ENCODE peak calls at places on chromosomes 7 and 10, in four cellular contexts. H, O, J and Q are unnamed samples.

GRCh38 chr10:3893102-3893473 is 108.1 kb upstream of the KLF6 start:
- DNase-seq in H (no peak), O (no peak), J (no peak), Q (no peak)

GRCh38 chr7:100156331-100157068 is 2.0 kb downstream of the TRAPPC14 start:
- DNase-seq in H (peak; percentile 68), O (peak; percentile 69), J (no peak), Q (no peak)

GRCh38 chr10:97390096-97390495 is 11.0 kb downstream of the RRP12 start:
- DNase-seq in H (no peak), O (no peak), J (no peak), Q (no peak)

GRCh38 chr7:25951414-25952276 is 200.4 kb upstream of the NFE2L3 start:
- DNase-seq in H (no peak), O (no peak), J (no peak), Q (no peak)

GRCh38 chr10:7525314-7526016 is 114.6 kb upstream of the SFMBT2 start:
- DNase-seq in H (peak; percentile 21), O (peak; percentile 67), J (peak; percentile 64), Q (peak; percentile 62)

GRCh38 chr7:6163402-6163801 is 109.0 kb downstream of the CYTH3 start:
- DNase-seq in H (no peak), O (no peak), J (no peak), Q (no peak)

GRCh38 chr7:143245123-143245522 is 18.1 kb upstream of the GSTK1 start:
- DNase-seq in H (no peak), O (no peak), J (no peak), Q (no peak)

GRCh38 chr10:63281967-63282366 is 148.8 kb downstream of the NRBF2 start:
- DNase-seq in H (no peak), O (no peak), J (no peak), Q (no peak)

GRCh38 chr10:63083904-63084689 is 49.0 kb upstream of the NRBF2 start:
- DNase-seq in H (peak; percentile 68), O (peak; percentile 42), J (peak; percentile 38), Q (peak; percentile 17)

GRCh38 chr7:83410989-83411591 is 237.8 kb downstream of the SEMA3E start:
- DNase-seq in H (peak; percentile 5), O (peak; percentile 16), J (no peak), Q (no peak)

GRCh38 chr7:27140108-27140842 is 3.2 kb downstream of the HOXA5 start:
- DNase-seq in H (no peak), O (no peak), J (no peak), Q (no peak)

GRCh38 chr10:6239213-6239991 is 36.7 kb downstream of the PFKFB3 start:
- DNase-seq in H (peak; percentile 73), O (peak; percentile 87), J (peak; percentile 12), Q (no peak)

GRCh38 chr10:52447931-52448353 is 133.9 kb downstream of the DKK1 start:
- DNase-seq in H (no peak), O (no peak), J (no peak), Q (no peak)

GRCh38 chr7:12729112-12729511 is 41.7 kb downstream of the ARL4A start:
- DNase-seq in H (peak; percentile 73), O (peak; percentile 82), J (no peak), Q (no peak)

GRCh38 chr10:47048533-47048905 is 137.3 kb downstream of the PTPN20 start:
- DNase-seq in H (peak; percentile 7), O (no peak), J (no peak), Q (no peak)

GRCh38 chr10:34637419-34637911 is 177.6 kb downstream of the PARD3 start:
- DNase-seq in H (peak; percentile 36), O (peak; percentile 40), J (peak; percentile 40), Q (peak; percentile 33)

GRCh38 chr7:25196132-25196896 is 32.0 kb downstream of the NPVF start:
- DNase-seq in H (no peak), O (no peak), J (no peak), Q (no peak)

GRCh38 chr7:27107391-27107900 is 5.0 kb upstream of the HOXA2 start:
- DNase-seq in H (no peak), O (no peak), J (no peak), Q (no peak)

GRCh38 chr7:3207387-3207786 is 93.7 kb upstream of the SDK1 start:
- DNase-seq in H (no peak), O (no peak), J (no peak), Q (no peak)

GRCh38 chr10:97089209-97089865 is 96.4 kb downstream of the SLIT1 start:
- DNase-seq in H (no peak), O (no peak), J (no peak), Q (no peak)

GRCh38 chr10:110433740-110434139 is 64.0 kb upstream of the DUSP5 start:
- DNase-seq in H (no peak), O (no peak), J (no peak), Q (no peak)

GRCh38 chr10:22837351-22837750 is 90.5 kb upstream of the ARMC3 start:
- DNase-seq in H (no peak), O (no peak), J (no peak), Q (no peak)

GRCh38 chr10:1942478-1942877 is 205.2 kb upstream of the ADARB2 start:
- DNase-seq in H (no peak), O (no peak), J (peak; percentile 4), Q (no peak)

GRCh38 chr10:96699613-96700012 is 20.7 kb downstream of the PIK3AP1 start:
- DNase-seq in H (no peak), O (no peak), J (no peak), Q (no peak)

GRCh38 chr7:128781851-128782250 is 6.3 kb upstream of the OPN1SW start:
- DNase-seq in H (no peak), O (no peak), J (no peak), Q (no peak)

GRCh38 chr7:83054472-83054871 is 108.2 kb downstream of the PCLO start:
- DNase-seq in H (no peak), O (no peak), J (no peak), Q (no peak)

GRCh38 chr7:18175801-18176450 is 148.3 kb upstream of the PRPS1L1 start:
- DNase-seq in H (no peak), O (peak; percentile 24), J (no peak), Q (no peak)

GRCh38 chr7:87003872-87004798 is 55.3 kb downstream of the ELAPOR2 start:
- DNase-seq in H (no peak), O (peak; percentile 65), J (no peak), Q (no peak)

GRCh38 chr10:66244953-66245352 is 680.9 kb upstream of the LRRTM3 start:
- DNase-seq in H (no peak), O (no peak), J (no peak), Q (no peak)

GRCh38 chr7:3754488-3755365 is 453.7 kb downstream of the SDK1 start:
- DNase-seq in H (no peak), O (no peak), J (no peak), Q (no peak)

GRCh38 chr10:99652800-99653390 is 6.4 kb upstream of the ENTPD7 start:
- DNase-seq in H (no peak), O (no peak), J (no peak), Q (no peak)

GRCh38 chr10:29472268-29473086 is 162.3 kb downstream of the SVIL start:
- DNase-seq in H (no peak), O (no peak), J (no peak), Q (no peak)

GRCh38 chr10:49549640-49550346 is 10.9 kb upstream of the ERCC6 start:
- DNase-seq in H (no peak), O (no peak), J (no peak), Q (no peak)
- TF ChIP-seq POLR2AphosphoS5 in H (no peak), O (no peak), J (no peak), Q (no peak)

GRCh38 chr10:50576995-50577394 is 46.8 kb downstream of the SGMS1 start:
- DNase-seq in H (no peak), O (no peak), J (no peak), Q (no peak)

GRCh38 chr10:50578949-50579348 is 44.8 kb downstream of the SGMS1 start:
- DNase-seq in H (no peak), O (no peak), J (no peak), Q (no peak)

GRCh38 chr10:50576245-50576815 is 47.4 kb downstream of the SGMS1 start:
- DNase-seq in H (no peak), O (no peak), J (no peak), Q (no peak)

GRCh38 chr10:50579491-50580259 is 44.1 kb downstream of the SGMS1 start:
- DNase-seq in H (no peak), O (no peak), J (no peak), Q (no peak)

GRCh38 chr10:50577681-50578350 is 45.9 kb downstream of the SGMS1 start:
- DNase-seq in H (peak; percentile 76), O (peak; percentile 85), J (no peak), Q (no peak)
- TF ChIP-seq SPI1 in H (peak; percentile 4), O (no peak), J (no peak), Q (no peak)

GRCh38 chr10:84783909-84784308 is 455.5 kb downstream of the CCSER2 start:
- DNase-seq in H (no peak), O (no peak), J (no peak), Q (no peak)

GRCh38 chr10:84789050-84789449 is 460.7 kb downstream of the CCSER2 start:
- DNase-seq in H (no peak), O (no peak), J (no peak), Q (no peak)

GRCh38 chr10:84783386-84783785 is 455.0 kb downstream of the CCSER2 start:
- DNase-seq in H (no peak), O (peak; percentile 19), J (no peak), Q (peak; percentile 13)

GRCh38 chr10:84784749-84785148 is 456.4 kb downstream of the CCSER2 start:
- DNase-seq in H (no peak), O (no peak), J (no peak), Q (no peak)
- TF ChIP-seq POLR2AphosphoS5 in H (no peak), O (no peak), J (no peak), Q (no peak)

GRCh38 chr7:94580601-94581000 is 71.0 kb downstream of the CASD1 start:
- DNase-seq in H (no peak), O (no peak), J (no peak), Q (no peak)
- TF ChIP-seq SPI1 in H (no peak), O (no peak), J (no peak), Q (no peak)